ENCODE peak calls at places on chromosomes 3 and 15, in seven cellular contexts. L is adrenal gland; I is naive thymus-derived CD8-positive, alpha-beta T cell; X is stimulated activated CD8-positive, alpha-beta memory T cell treated with anti-CD3 and anti-CD28 coated beads, Interleukin-12 subunit alpha, Interleukin-12 subunit beta, amount 100 ng/mL, for 4 hours; S is cardiac fibroblast; K is mucosa of descending colon; G is HEK293T. M is an unnamed sample.

GRCh38 chr15:90309050-90309449 is 43.0 kb upstream of the ZNF774 start:
- DNase-seq in L (no peak), I (no peak), X (no peak), S (no peak), K (no peak), G (no peak), M (no peak)

GRCh38 chr15:56052389-56053045 is 59.1 kb upstream of the NEDD4 start:
- DNase-seq in L (no peak), I (no peak), X (no peak), S (peak), K (no peak), G (peak), M (no peak)

GRCh38 chr3:122074621-122075265 is 19.6 kb downstream of the CD86 start:
- DNase-seq in L (peak), I (no peak), X (no peak), S (no peak), K (peak), G (no peak), M (no peak)

GRCh38 chr3:58236527-58237237 is 910 bp upstream of the ABHD6 start:
- DNase-seq in L (no peak), I (no peak), X (no peak), S (peak), K (peak), G (no peak), M (no peak)

GRCh38 chr15:100880139-100880896 is 687 bp downstream of the ALDH1A3 start:
- DNase-seq in L (no peak), I (no peak), X (no peak), S (peak), K (no peak), G (no peak), M (no peak)

GRCh38 chr15:38864827-38865604 is 300.4 kb upstream of the RASGRP1 start:
- DNase-seq in L (no peak), I (no peak), X (no peak), S (peak), K (no peak), G (no peak), M (no peak)

GRCh38 chr3:188348445-188349244 is 194.7 kb downstream of the LPP start:
- DNase-seq in L (peak), I (no peak), X (no peak), S (peak), K (no peak), G (no peak), M (no peak)

GRCh38 chr3:179181993-179182551 is 33.9 kb downstream of the PIK3CA start:
- DNase-seq in L (peak), I (no peak), X (no peak), S (peak), K (no peak), G (no peak), M (no peak)

GRCh38 chr3:12613250-12613649 is 50.7 kb downstream of the RAF1 start:
- DNase-seq in L (no peak), I (peak), X (no peak), S (no peak), K (no peak), G (no peak), M (no peak)

GRCh38 chr3:37481986-37482385 is 307.6 kb upstream of the LRRFIP2 start:
- DNase-seq in L (no peak), I (no peak), X (no peak), S (no peak), K (no peak), G (no peak), M (no peak)

GRCh38 chr3:52231502-52232278 is 6.2 kb upstream of the TLR9 start:
- DNase-seq in L (peak), I (peak), X (peak), S (peak), K (peak), G (peak), M (no peak)

GRCh38 chr3:188170461-188171459 is 16.8 kb downstream of the LPP start:
- DNase-seq in L (no peak), I (peak), X (peak), S (no peak), K (no peak), G (no peak), M (no peak)

GRCh38 chr3:5520237-5520636 is 332.7 kb downstream of the EDEM1 start:
- DNase-seq in L (no peak), I (no peak), X (no peak), S (no peak), K (no peak), G (no peak), M (no peak)

M was measured in NCI-H1092.